ENCODE peak calls at places on chromosomes 7 and 10, in six cellular contexts. K, T, P, W, D and A are unnamed samples.

GRCh38 chr7:96521068-96521629 is 188.5 kb downstream of the SEM1 start:
- DNase-seq in W (no peak), T (no peak), P (no peak), K (no peak), D (no peak), A (no peak)

GRCh38 chr7:85508642-85509429 is 322.0 kb upstream of the SEMA3D start:
- DNase-seq in D (no peak), W (peak), K (no peak), T (no peak), P (peak), A (peak)

GRCh38 chr10:52115823-52116222 is 198.3 kb upstream of the DKK1 start:
- DNase-seq in K (no peak), P (peak), T (no peak), W (peak), D (no peak), A (peak)

GRCh38 chr10:59674211-59674836 is 35.3 kb downstream of the SLC16A9 start:
- DNase-seq in D (no peak), P (peak), T (no peak), W (peak), K (no peak), A (peak)

GRCh38 chr10:95275726-95276366 is 15.0 kb downstream of the PDLIM1 start:
- DNase-seq in D (no peak), P (no peak), T (no peak), W (peak), K (no peak), A (peak)

GRCh38 chr7:102122026-102122425 is 164.6 kb upstream of the SH2B2 start:
- DNase-seq in D (no peak), K (no peak), P (peak), T (no peak), W (peak), A (peak)

GRCh38 chr7:71229699-71230098 is 97.8 kb downstream of the GALNT17 start:
- DNase-seq in K (no peak), T (no peak), P (no peak), D (no peak), W (no peak), A (no peak)

GRCh38 chr7:1056006-1056784 is 11.8 kb downstream of the GPR146 start:
- DNase-seq in T (no peak), W (no peak), K (no peak), P (no peak), D (no peak), A (no peak)

GRCh38 chr7:147981072-147981813 is 609.3 kb upstream of the C7orf33 start:
- DNase-seq in T (no peak), D (no peak), K (no peak), P (no peak), W (no peak), A (no peak)

GRCh38 chr7:127080576-127080975 is 172.2 kb downstream of the GRM8 start:
- DNase-seq in W (no peak), P (no peak), D (no peak), T (no peak), K (no peak), A (no peak)

GRCh38 chr7:106309352-106309751 is 24.6 kb upstream of the NAMPT start:
- DNase-seq in T (no peak), W (peak), P (peak), D (no peak), K (no peak), A (peak)

GRCh38 chr10:99619090-99619800 is 994 bp downstream of the SLC25A28 start:
- DNase-seq in W (peak), K (no peak), P (peak), T (no peak), D (no peak), A (peak)

GRCh38 chr7:5143935-5144903 is 45.8 kb upstream of the WIPI2 start:
- DNase-seq in D (peak), K (no peak), P (peak), W (peak), T (no peak), A (peak)

GRCh38 chr7:155665957-155666287 is 21.5 kb downstream of the RBM33 start:
- DNase-seq in K (no peak), W (peak), P (peak), D (no peak), T (no peak), A (peak)

GRCh38 chr7:82319674-82320118 is 123.9 kb downstream of the CACNA2D1 start:
- DNase-seq in D (no peak), K (peak), T (peak), W (peak), P (peak), A (peak)

GRCh38 chr10:12455774-12456173 is 106.4 kb downstream of the CAMK1D start:
- DNase-seq in D (no peak), T (no peak), P (peak), K (no peak), W (peak), A (peak)

GRCh38 chr7:128841961-128842673 is 11.9 kb downstream of the FLNC start:
- DNase-seq in P (peak), T (peak), W (peak), D (no peak), K (no peak), A (peak)

GRCh38 chr10:74502963-74503608 is 323.3 kb upstream of the KAT6B start:
- DNase-seq in D (no peak), W (peak), P (peak), K (no peak), T (no peak), A (peak)

GRCh38 chr10:34637419-34637911 is 177.6 kb downstream of the PARD3 start:
- DNase-seq in K (no peak), P (peak), D (peak), T (peak), W (peak), A (peak)

GRCh38 chr7:36005286-36005685 is 147.8 kb upstream of the EEPD1 start:
- DNase-seq in P (no peak), T (no peak), W (no peak), D (no peak), K (no peak), A (no peak)

GRCh38 chr10:49325916-49326783 is 27.2 kb downstream of the C10orf71 start:
- DNase-seq in P (no peak), K (peak), T (no peak), W (no peak), D (no peak), A (no peak)

GRCh38 chr7:48094861-48095293 is 5.8 kb downstream of the UPP1 start:
- DNase-seq in W (peak), P (peak), T (no peak), D (no peak), K (no peak), A (peak)

GRCh38 chr7:129222064-129222463 is 2.8 kb upstream of the AHCYL2 start:
- DNase-seq in W (no peak), T (no peak), P (peak), D (no peak), K (no peak), A (no peak)

GRCh38 chr10:18351426-18351825 is 211.2 kb downstream of the CACNB2 start:
- DNase-seq in T (no peak), K (no peak), W (no peak), P (no peak), D (no peak), A (no peak)

GRCh38 chr7:151631149-151631967 is 111.7 kb upstream of the RHEB start:
- DNase-seq in T (peak), K (no peak), P (no peak), D (no peak), W (peak), A (no peak)
- TF ChIP-seq CTCF in T (no peak), K (peak), P (no peak), D (no peak), W (peak), A (peak)

DNA sequence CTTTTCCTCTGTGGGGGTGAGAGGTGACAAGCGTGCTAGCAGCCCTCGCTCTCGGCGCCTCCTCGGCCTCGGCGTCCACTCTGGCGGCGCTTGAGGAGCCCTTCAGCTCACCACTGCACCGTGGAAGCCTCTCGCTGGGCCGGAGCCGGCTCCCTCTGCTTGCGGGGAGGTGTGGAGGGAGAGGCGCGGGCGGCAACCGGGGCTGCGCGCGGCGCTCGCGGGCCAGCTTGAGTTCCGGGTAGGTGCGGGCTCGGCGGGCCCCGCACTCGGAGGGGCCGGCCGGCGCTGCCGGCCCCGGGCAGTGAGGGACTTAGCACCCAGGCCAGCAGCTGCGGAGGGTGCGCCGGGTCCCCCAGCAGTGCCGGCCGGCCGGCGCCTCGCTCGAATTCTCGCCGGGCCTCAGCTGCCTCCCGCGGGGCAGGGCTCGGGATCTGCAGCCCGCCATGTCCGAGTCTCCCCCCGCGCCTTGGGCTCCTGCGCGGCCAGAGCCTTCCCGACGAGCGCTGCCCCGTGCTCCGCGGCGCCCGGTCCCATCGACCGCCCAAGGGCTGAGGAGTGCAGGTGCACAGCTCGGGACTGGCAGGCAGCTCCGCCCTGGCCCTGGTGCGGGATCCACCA is 352.8 kb upstream of the PODXL start:
- DNase-seq in D (no peak), T (no peak), P (no peak), W (no peak), K (no peak), A (no peak)
- H3K4me3 ChIP-seq in D (no peak), T (no peak), P (no peak), W (no peak), K (peak), A (no peak)

GRCh38 chr7:24819916-24820689 is 62.8 kb upstream of the GSDME start:
- DNase-seq in K (peak), T (peak), P (peak), D (peak), W (peak), A (peak)
- TF ChIP-seq CTCF in K (peak), T (peak), P (peak), D (peak), W (peak), A (peak)

GRCh38 chr7:133300097-133300496 is 47.2 kb downstream of the EXOC4 start:
- DNase-seq in W (no peak), D (no peak), T (no peak), K (no peak), P (no peak), A (no peak)

GRCh38 chr7:133301444-133301843 is 48.6 kb downstream of the EXOC4 start:
- DNase-seq in P (no peak), W (peak), D (no peak), T (no peak), K (no peak), A (peak)

GRCh38 chr7:133300811-133301210 is 47.9 kb downstream of the EXOC4 start:
- DNase-seq in D (no peak), W (peak), T (no peak), P (no peak), K (no peak), A (peak)

GRCh38 chr7:133303931-133304330 is 51.1 kb downstream of the EXOC4 start:
- DNase-seq in T (no peak), W (no peak), D (no peak), P (no peak), K (no peak), A (no peak)

DNA sequence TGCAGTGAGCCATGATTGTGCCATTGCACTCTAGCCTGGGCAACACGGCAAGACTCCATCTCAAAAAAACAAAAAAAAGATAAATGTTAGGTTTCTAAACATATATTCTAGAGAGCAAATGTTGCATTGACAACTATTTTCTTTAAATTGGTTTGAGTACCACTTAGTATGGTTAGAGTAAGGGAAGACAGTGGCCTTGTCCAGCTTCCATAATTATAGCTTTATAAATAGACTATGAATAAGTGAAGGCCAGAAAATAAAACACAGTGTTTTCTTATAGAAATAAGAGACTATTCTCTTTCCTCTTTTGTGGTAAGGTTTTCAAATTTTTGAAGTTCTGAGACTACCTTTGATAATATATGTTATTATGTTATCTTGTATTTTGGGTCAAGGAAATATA is 50.5 kb downstream of the EXOC4 start:
- DNase-seq in P (no peak), W (no peak), K (no peak), T (no peak), D (no peak), A (no peak)
- H3K4me3 ChIP-seq in P (no peak), W (no peak), K (no peak), T (no peak), D (no peak), A (no peak)